ENCODE peak calls at places on chromosomes 12 and 14, in eight cellular contexts. U is GM04503; K is T-helper 17 cell; F is H4; P is effector CD8-positive, alpha-beta T cell; T is AG04450; I is T-helper 2 cell; Y is CD14-positive monocyte. Q is an unnamed sample.

GRCh38 chr12:89708793-89709156 is at the start of gene ATP2B1:
- DNase-seq in T (peak), K (peak), U (peak), F (peak), P (peak), I (peak), Y (peak), Q (peak)

GRCh38 chr14:101360045-101360931 is 201.0 kb upstream of the DIO3 start:
- DNase-seq in K (no peak), F (no peak), I (no peak), T (no peak), U (no peak), P (no peak), Y (no peak), Q (no peak)

GRCh38 chr14:50668008-50668851 is at the start of gene SAV1:
- DNase-seq in F (peak), I (peak), T (peak), U (peak), K (peak), P (no peak), Y (peak), Q (peak)

GRCh38 chr12:4274396-4274959 is 916 bp downstream of the CCND2 start:
- DNase-seq in P (peak), I (no peak), Y (no peak), K (no peak), U (no peak), T (no peak), F (no peak), Q (no peak)

GRCh38 chr12:8075935-8076334 is 6.1 kb upstream of the NECAP1 start:
- DNase-seq in U (no peak), I (no peak), T (no peak), F (no peak), P (no peak), K (no peak), Y (no peak), Q (no peak)

GRCh38 chr12:109052415-109053323 is at the start of gene USP30:
- DNase-seq in K (peak), I (peak), P (peak), U (peak), F (peak), Y (peak), T (peak), Q (peak)

GRCh38 chr12:26340649-26341048 is 145.3 kb downstream of the SSPN start:
- DNase-seq in P (no peak), F (no peak), Y (no peak), U (no peak), T (no peak), K (no peak), I (no peak), Q (no peak)

GRCh38 chr12:110135012-110135411 is 10.9 kb downstream of the IFT81 start:
- DNase-seq in U (peak), F (no peak), P (no peak), I (no peak), K (no peak), T (peak), Y (no peak), Q (peak)

GRCh38 chr14:103616635-103617300 is 12.2 kb upstream of the KLC1 start:
- DNase-seq in U (no peak), F (no peak), K (no peak), P (no peak), I (no peak), T (no peak), Y (no peak), Q (no peak)

GRCh38 chr14:23494223-23494622 is 24.7 kb downstream of the NGDN start:
- DNase-seq in K (no peak), Y (no peak), I (no peak), U (no peak), F (no peak), P (no peak), T (no peak), Q (no peak)

GRCh38 chr12:57107456-57107855 is 3.7 kb downstream of the STAT6 start:
- DNase-seq in T (no peak), Y (no peak), K (no peak), U (no peak), F (no peak), P (no peak), I (no peak), Q (no peak)

GRCh38 chr12:2057041-2057792 is 4.4 kb downstream of the CACNA1C start:
- DNase-seq in K (peak), Y (no peak), F (peak), U (no peak), I (no peak), P (peak), T (no peak), Q (no peak)

GRCh38 chr12:56840922-56841321 is 77.8 kb downstream of the HSD17B6 start:
- DNase-seq in U (no peak), K (no peak), I (no peak), Y (no peak), T (no peak), P (no peak), F (no peak), Q (no peak)

GRCh38 chr12:34604227-34604626 is 581.9 kb downstream of the ALG10 start:
- DNase-seq in P (no peak), U (no peak), Y (no peak), F (no peak), I (no peak), K (no peak), T (no peak), Q (no peak)

GRCh38 chr12:108578813-108579212 is 16.4 kb downstream of the ISCU start:
- DNase-seq in K (no peak), I (no peak), F (no peak), T (no peak), U (no peak), P (no peak), Y (no peak), Q (no peak)

GRCh38 chr14:96511667-96512066 is 9.5 kb downstream of the PAPOLA start:
- DNase-seq in K (no peak), Y (no peak), P (no peak), T (no peak), F (no peak), U (no peak), I (no peak), Q (no peak)

GRCh38 chr12:107442593-107442992 is 243.0 kb upstream of the PWP1 start:
- DNase-seq in I (no peak), U (peak), F (no peak), Y (no peak), K (no peak), P (no peak), T (no peak), Q (no peak)

GRCh38 chr14:22159968-22160367 is 429.1 kb downstream of the DAD1 start:
- DNase-seq in Y (no peak), P (no peak), U (no peak), T (no peak), F (no peak), I (no peak), K (no peak), Q (no peak)

GRCh38 chr14:93643676-93644075 is 144.6 kb downstream of the PRIMA1 start:
- DNase-seq in T (no peak), P (no peak), F (no peak), K (no peak), I (no peak), U (no peak), Y (no peak), Q (no peak)

GRCh38 chr12:14664434-14665023 is 31.9 kb downstream of the GUCY2C start:
- DNase-seq in F (peak), P (no peak), I (no peak), Y (no peak), T (no peak), U (no peak), K (peak), Q (peak)

GRCh38 chr12:57611116-57611809 is at the start of gene ARHGEF25:
- DNase-seq in T (no peak), Y (no peak), F (no peak), P (peak), U (no peak), K (no peak), I (no peak), Q (no peak)

GRCh38 chr14:100826371-100827139 is 637 bp downstream of the MEG3 start:
- DNase-seq in F (no peak), Y (no peak), P (no peak), K (no peak), I (no peak), U (no peak), T (no peak), Q (no peak)

GRCh38 chr12:25591132-25591531 is 38.0 kb upstream of the LMNTD1 start:
- DNase-seq in Y (no peak), T (no peak), F (peak), I (no peak), P (no peak), U (no peak), K (no peak), Q (no peak)

GRCh38 chr12:94831081-94831747 is 172.3 kb downstream of the NDUFA12 start:
- DNase-seq in F (no peak), K (no peak), I (no peak), T (no peak), P (no peak), Y (peak), U (no peak), Q (no peak)

GRCh38 chr12:39272934-39273770 is 169.8 kb downstream of the KIF21A start:
- DNase-seq in I (no peak), T (no peak), F (peak), U (no peak), K (no peak), Y (no peak), P (no peak), Q (peak)

GRCh38 chr12:110301065-110301806 is 20.2 kb downstream of the ATP2A2 start:
- DNase-seq in T (no peak), F (no peak), I (no peak), K (no peak), P (no peak), U (no peak), Y (no peak), Q (no peak)

GRCh38 chr12:59972941-59973340 is 377.1 kb downstream of the SLC16A7 start:
- DNase-seq in Y (no peak), I (no peak), U (peak), K (no peak), P (no peak), F (peak), T (peak), Q (peak)